ENCODE peak calls at places on chromosomes 4 and X, in seven cellular contexts. T is H54, A is amygdala, D is amniotic stem cell, U is SW 1271, P is EH, K is cerebellum. M is an unnamed sample.

GRCh38 chrX:13545731-13546130 is 23.7 kb upstream of the EGFL6 start:
- DNase-seq in T (no peak), A (no peak), D (no peak), U (no peak), P (no peak), K (no peak), M (no peak)

GRCh38 chr4:128528793-128529553 is 241.4 kb upstream of the PGRMC2 start:
- DNase-seq in T (peak; percentile 30), A (no peak), D (peak; percentile 91), U (peak; percentile 94), P (peak; percentile 100), K (no peak), M (peak; percentile 93)

GRCh38 chr4:15182600-15183222 is 180.4 kb downstream of the CPEB2 start:
- DNase-seq in T (no peak), A (no peak), D (no peak), U (peak; percentile 16), P (no peak), K (no peak), M (peak; percentile 78)

GRCh38 chrX:21658152-21658737 is at the start of gene KLHL34:
- DNase-seq in T (no peak), A (no peak), D (no peak), U (no peak), P (no peak), K (peak; percentile 19), M (no peak)

GRCh38 chr4:48813984-48814383 is 16.9 kb upstream of the OCIAD1 start:
- DNase-seq in T (no peak), A (no peak), D (no peak), U (no peak), P (no peak), K (no peak), M (no peak)

GRCh38 chrX:47200385-47201150 is 6.9 kb downstream of the UBA1 start:
- DNase-seq in T (no peak), A (no peak), D (no peak), U (no peak), P (peak; percentile 53), K (no peak), M (peak; percentile 63)

GRCh38 chr4:174709531-174709930 is 119.5 kb downstream of the GLRA3 start:
- DNase-seq in T (no peak), A (no peak), D (no peak), U (no peak), P (no peak), K (no peak), M (no peak)

GRCh38 chrX:129779747-129780146 is at the start of gene SASH3:
- DNase-seq in T (no peak), A (peak; percentile 1), D (no peak), U (no peak), P (no peak), K (no peak), M (no peak)

GRCh38 chr4:116016201-116016600 is 902.8 kb upstream of the NDST4 start:
- DNase-seq in T (no peak), A (no peak), D (no peak), U (no peak), P (peak; percentile 38), K (no peak), M (peak; percentile 8)

GRCh38 chr4:73589261-73589847 is 30.9 kb downstream of the RASSF6 start:
- DNase-seq in T (no peak), A (no peak), D (no peak), U (no peak), P (peak; percentile 50), K (no peak), M (peak; percentile 44)

GRCh38 chr4:85747871-85748491 is 273.0 kb downstream of the ARHGAP24 start:
- DNase-seq in T (no peak), A (peak; percentile 17), D (peak; percentile 29), U (peak; percentile 45), P (peak; percentile 79), K (peak; percentile 58), M (peak; percentile 26)

GRCh38 chr4:185143596-185143969 is 517 bp downstream of the SLC25A4 start:
- DNase-seq in T (peak; percentile 19), A (peak; percentile 9), D (no peak), U (no peak), P (peak; percentile 65), K (peak; percentile 68), M (peak; percentile 46)

GRCh38 chrX:49309401-49309981 is 6.0 kb downstream of the GAGE10 start:
- DNase-seq in T (no peak), A (no peak), D (no peak), U (no peak), P (peak; percentile 41), K (no peak), M (no peak)

GRCh38 chr4:183330841-183331240 is 8.6 kb upstream of the CLDN24 start:
- DNase-seq in T (no peak), A (no peak), D (no peak), U (no peak), P (no peak), K (no peak), M (no peak)

GRCh38 chr4:81963506-81964020 is 410.2 kb downstream of the HNRNPD start:
- DNase-seq in T (no peak), A (no peak), D (no peak), U (no peak), P (no peak), K (no peak), M (no peak)

GRCh38 chrX:80181079-80181478 is 166.5 kb downstream of the TBX22 start:
- DNase-seq in T (no peak), A (no peak), D (no peak), U (no peak), P (no peak), K (no peak), M (no peak)

GRCh38 chr4:5711479-5712184 is 631 bp downstream of the EVC start:
- DNase-seq in T (no peak), A (no peak), D (no peak), U (peak; percentile 19), P (peak; percentile 73), K (no peak), M (peak; percentile 9)

GRCh38 chr4:87839309-87839946 is 6.7 kb downstream of the MEPE start:
- DNase-seq in T (no peak), A (peak; percentile 10), D (no peak), U (peak; percentile 15), P (peak; percentile 60), K (peak; percentile 50), M (no peak)

GRCh38 chr4:168868044-168868855 is 141.8 kb downstream of the CBR4 start:
- DNase-seq in T (no peak), A (no peak), D (peak; percentile 64), U (no peak), P (peak; percentile 83), K (no peak), M (peak; percentile 56)

GRCh38 chr4:67520141-67520540 is 25.2 kb downstream of the CENPC start:
- DNase-seq in T (no peak), A (no peak), D (no peak), U (no peak), P (no peak), K (no peak), M (no peak)

GRCh38 chr4:177579649-177580048 is 137.4 kb upstream of the AGA start:
- DNase-seq in T (no peak), A (no peak), D (no peak), U (no peak), P (no peak), K (no peak), M (no peak)

GRCh38 chr4:103091601-103092223 is 7.9 kb downstream of the BDH2 start:
- DNase-seq in T (no peak), A (no peak), D (peak; percentile 17), U (peak; percentile 45), P (peak; percentile 72), K (peak; percentile 37), M (peak; percentile 22)

GRCh38 chr4:131309628-131310027 is 1839.5 kb upstream of the PCDH10 start:
- DNase-seq in T (no peak), A (no peak), D (no peak), U (no peak), P (no peak), K (no peak), M (no peak)

GRCh38 chr4:73896416-73896815 is 27.2 kb downstream of the CXCL1 start:
- DNase-seq in T (no peak), A (no peak), D (no peak), U (no peak), P (no peak), K (no peak), M (no peak)

GRCh38 chr4:141845901-141846300 is 209.5 kb downstream of the IL15 start:
- DNase-seq in T (no peak), A (no peak), D (no peak), U (no peak), P (no peak), K (no peak), M (no peak)

M was measured in NCI-H226.